ENCODE peak calls at places on chromosomes 6 and 20, in eight cellular contexts. O is endothelial cell of umbilical vein; T is Panc1; W is kidney; H is GM23248; A is left lung; B is hepatocyte; G is naive thymus-derived CD4-positive, alpha-beta T cell. P is an unnamed sample.

GRCh38 chr6:106422551-106422950 is 62.0 kb downstream of the CRYBG1 start:
- DNase-seq in H (peak; percentile 34), A (no peak), B (no peak), G (no peak), T (no peak), O (no peak), W (no peak), P (no peak)

GRCh38 chr6:170253910-170254269 is 37.0 kb downstream of the DLL1 start:
- DNase-seq in H (no peak), B (no peak), T (no peak), O (no peak), A (no peak), G (no peak), W (no peak), P (no peak)

GRCh38 chr20:4820833-4821518 is 99.3 kb downstream of the PRND start:
- DNase-seq in A (no peak), B (no peak), W (peak; percentile 58), G (no peak), O (peak; percentile 22), T (no peak), H (peak; percentile 97), P (peak; percentile 71)

GRCh38 chr20:44021186-44021585 is 106.5 kb downstream of the TOX2 start:
- DNase-seq in A (no peak), W (no peak), G (no peak), B (no peak), T (no peak), O (no peak), H (no peak), P (no peak)

GRCh38 chr6:46998436-46999017 is 43.6 kb downstream of the ADGRF1 start:
- DNase-seq in H (no peak), A (no peak), W (no peak), B (no peak), T (no peak), G (no peak), O (no peak), P (no peak)

GRCh38 chr6:1987640-1988039 is 257.8 kb downstream of the GMDS start:
- DNase-seq in A (no peak), B (no peak), O (peak; percentile 56), G (no peak), W (no peak), H (peak; percentile 88), T (peak; percentile 36), P (no peak)

GRCh38 chr6:34922177-34922663 is 33.2 kb downstream of the ANKS1A start:
- DNase-seq in A (no peak), O (peak; percentile 13), G (no peak), T (peak; percentile 30), H (peak; percentile 87), B (peak; percentile 23), W (no peak), P (no peak)

GRCh38 chr20:44035924-44036323 is 121.3 kb downstream of the TOX2 start:
- DNase-seq in T (no peak), H (no peak), B (no peak), W (no peak), A (no peak), O (no peak), G (no peak), P (no peak)

GRCh38 chr6:148351277-148351676 is 8.6 kb downstream of the SASH1 start:
- DNase-seq in B (no peak), H (no peak), G (no peak), A (no peak), W (no peak), O (no peak), T (no peak), P (no peak)

GRCh38 chr6:148348335-148348734 is 5.7 kb downstream of the SASH1 start:
- DNase-seq in H (no peak), G (no peak), T (no peak), O (no peak), B (no peak), W (no peak), A (no peak), P (no peak)

GRCh38 chr6:148347076-148348054 is 4.7 kb downstream of the SASH1 start:
- DNase-seq in T (no peak), A (no peak), W (no peak), B (no peak), H (no peak), O (no peak), G (no peak), P (no peak)

GRCh38 chr6:148349466-148349865 is 6.8 kb downstream of the SASH1 start:
- DNase-seq in B (no peak), O (no peak), G (no peak), T (no peak), A (no peak), W (no peak), H (no peak), P (no peak)

GRCh38 chr6:148348778-148349177 is 6.1 kb downstream of the SASH1 start:
- DNase-seq in O (no peak), G (no peak), B (no peak), W (no peak), H (no peak), A (no peak), T (no peak), P (no peak)
- H3K4me1 ChIP-seq in O (peaks cover 44% of the 10 kb centered on the region), G (no peaks in the 10 kb centered on the region), B (peaks cover 7% of the 10 kb centered on the region), W (no peaks in the 10 kb centered on the region), H (peaks cover 39% of the 10 kb centered on the region), A (no peaks in the 10 kb centered on the region), T (no peaks in the 10 kb centered on the region), P (peaks cover 1% of the 10 kb centered on the region)

GRCh38 chr20:10282930-10283556 is 64.4 kb downstream of the SNAP25 start:
- DNase-seq in O (no peak), G (no peak), W (no peak), A (no peak), T (no peak), B (no peak), H (peak; percentile 50), P (no peak)
- H3K4me1 ChIP-seq in O (no peaks in the 10 kb centered on the region), G (no peaks in the 10 kb centered on the region), W (no peaks in the 10 kb centered on the region), A (no peaks in the 10 kb centered on the region), T (no peaks in the 10 kb centered on the region), B (no peaks in the 10 kb centered on the region), H (peaks cover 26% of the 10 kb centered on the region), P (no peaks in the 10 kb centered on the region)

DNA sequence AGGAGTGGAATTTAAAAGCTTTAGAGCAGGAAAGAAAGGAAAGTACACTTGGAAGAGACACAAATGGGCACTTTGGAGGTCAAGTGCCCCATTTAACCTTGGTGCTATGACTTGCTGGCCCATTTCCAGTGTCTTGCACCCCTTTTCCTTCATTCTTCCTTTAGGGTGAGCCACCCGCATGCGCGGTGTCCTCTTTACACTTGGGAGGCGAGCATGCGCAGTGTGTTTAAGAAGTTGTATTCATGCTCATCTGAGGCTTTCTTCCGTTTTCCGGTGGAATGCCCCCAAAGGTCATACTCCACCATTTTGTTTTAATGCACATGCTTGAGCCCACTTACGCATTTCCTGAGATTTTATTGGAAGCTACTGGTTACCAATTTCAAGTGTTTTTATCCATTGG is 29.1 kb downstream of the TMEM170B start:
- DNase-seq in O (no peak), W (no peak), H (no peak), B (no peak), T (no peak), G (no peak), A (no peak), P (no peak)
- H3K4me1 ChIP-seq in O (peaks cover 4% of the 10 kb centered on the region), W (no peaks in the 10 kb centered on the region), H (no peaks in the 10 kb centered on the region), B (peaks cover 4% of the 10 kb centered on the region), T (no peaks in the 10 kb centered on the region), G (no peaks in the 10 kb centered on the region), A (no peaks in the 10 kb centered on the region), P (no peaks in the 10 kb centered on the region)

DNA sequence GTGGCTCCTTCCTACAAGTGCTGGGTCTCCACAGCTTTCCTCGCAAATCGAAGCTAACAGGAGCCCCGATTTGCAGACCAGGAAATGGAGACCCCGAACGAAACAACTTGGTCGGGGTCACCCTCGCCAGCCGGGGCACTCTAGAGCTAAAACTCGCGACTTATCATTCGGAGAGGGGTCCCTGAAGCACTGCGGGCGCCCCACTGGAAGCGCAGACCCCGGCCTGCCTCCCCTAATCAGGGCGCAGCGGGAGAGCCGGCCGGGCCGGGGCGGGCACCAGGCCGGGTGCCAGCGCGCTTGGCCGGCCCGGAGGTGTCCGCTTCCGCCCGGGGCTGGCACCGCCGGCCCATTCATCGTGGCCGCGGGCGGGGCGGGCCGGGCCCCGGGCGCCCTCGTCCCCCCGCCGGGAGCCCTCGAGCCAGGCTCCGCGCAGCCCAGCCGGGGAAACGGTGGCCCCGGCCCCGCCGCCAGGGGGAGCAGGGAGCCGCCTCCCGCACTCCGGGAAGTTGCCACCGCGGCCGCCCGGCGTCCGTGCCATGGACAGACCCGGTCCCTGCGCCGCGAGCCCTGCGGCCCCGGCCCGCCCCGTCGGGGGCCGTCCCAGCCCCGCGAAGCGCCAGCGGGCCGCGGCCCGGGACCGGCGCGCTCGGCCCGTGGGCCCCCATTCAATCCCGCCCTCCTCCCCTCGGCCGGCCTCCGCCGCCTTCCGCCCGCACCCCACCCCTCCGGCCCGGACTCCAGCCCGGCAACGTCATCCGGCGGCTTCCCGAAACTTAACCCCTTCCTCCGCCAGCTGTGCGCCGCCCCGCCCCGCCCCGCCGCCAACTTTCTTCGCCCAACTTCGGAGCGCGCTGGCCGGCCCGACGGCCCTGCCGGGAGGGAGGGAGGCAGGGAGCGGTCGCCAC is 954 bp downstream of the RRBP1 start:
- DNase-seq in O (peak; percentile 49), H (peak; percentile 90), G (peak; percentile 74), A (peak; percentile 86), B (peak; percentile 92), W (peak; percentile 95), T (no peak), P (peak; percentile 88)
- H3K4me1 ChIP-seq in O (peaks cover 13% of the 10 kb centered on the region), H (peaks cover 32% of the 10 kb centered on the region), G (peaks cover 18% of the 10 kb centered on the region), A (peaks cover 10% of the 10 kb centered on the region), B (peaks cover 49% of the 10 kb centered on the region), W (peaks cover 29% of the 10 kb centered on the region), T (peaks cover 21% of the 10 kb centered on the region), P (no peaks in the 10 kb centered on the region)

DNA sequence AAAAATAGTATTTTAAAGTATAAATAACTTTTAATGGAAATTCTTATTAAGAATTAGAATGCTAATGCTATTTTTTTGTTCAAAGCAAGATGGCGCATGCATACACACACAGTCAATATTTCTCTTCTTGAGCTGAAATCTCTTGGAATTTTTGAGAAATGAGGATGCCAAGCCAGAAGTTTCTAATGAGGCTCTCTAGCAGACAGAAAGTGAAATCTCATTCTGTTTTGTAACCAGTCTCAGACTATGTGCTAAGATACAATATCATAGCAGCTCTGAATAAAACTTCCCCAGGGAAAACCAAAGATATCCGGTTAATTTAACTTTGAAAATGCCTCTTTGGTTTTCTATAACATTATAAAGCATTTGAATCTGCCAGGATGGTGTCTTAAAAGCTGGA is 97.2 kb upstream of the HDAC2 start:
- DNase-seq in W (no peak), H (no peak), A (no peak), O (no peak), G (no peak), T (no peak), B (no peak), P (no peak)
- H3K4me1 ChIP-seq in W (no peaks in the 10 kb centered on the region), H (peaks cover 5% of the 10 kb centered on the region), A (no peaks in the 10 kb centered on the region), O (no peaks in the 10 kb centered on the region), G (no peaks in the 10 kb centered on the region), T (no peaks in the 10 kb centered on the region), B (no peaks in the 10 kb centered on the region), P (no peaks in the 10 kb centered on the region)

DNA sequence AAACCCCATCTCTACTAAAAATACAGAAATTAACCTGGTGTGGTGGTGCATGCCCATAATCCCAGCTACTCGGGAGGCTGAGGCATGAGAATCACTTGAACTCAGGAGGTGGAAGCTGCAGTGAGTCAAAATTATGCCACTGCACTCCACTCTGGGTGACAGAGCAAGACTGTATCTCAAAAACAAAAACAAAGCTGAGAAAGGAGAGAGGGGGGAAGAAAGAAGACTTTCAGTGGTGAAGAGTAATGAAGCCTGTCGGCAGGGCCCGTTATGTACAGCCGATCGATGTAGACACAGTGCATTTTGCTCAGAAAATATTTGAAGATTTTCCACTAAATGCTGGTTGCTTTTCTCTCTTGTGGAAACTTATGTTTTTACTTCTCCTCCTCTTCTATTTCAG is 13.8 kb downstream of the VAPB start:
- DNase-seq in B (no peak), G (no peak), O (no peak), A (no peak), T (no peak), H (no peak), W (no peak), P (no peak)
- H3K4me1 ChIP-seq in B (peaks cover 7% of the 10 kb centered on the region), G (peaks cover 45% of the 10 kb centered on the region), O (peaks cover 14% of the 10 kb centered on the region), A (no peaks in the 10 kb centered on the region), T (peaks cover 4% of the 10 kb centered on the region), H (peaks cover 20% of the 10 kb centered on the region), W (peaks cover 10% of the 10 kb centered on the region), P (peaks cover 12% of the 10 kb centered on the region)